ENCODE peak calls at places on chromosomes 4 and X, in six cellular contexts. W is tibial nerve, E is neuronal stem cell, U is uterus, H is sigmoid colon, R is lower lobe of right lung. Z is an unnamed sample. For H3K4me1 and H3K9me3, the result is how much of the 10 kb centered on the place peaks cover.

GRCh38 chrX:123361371-123361770 is 177.3 kb downstream of the GRIA3 start:
- DNase-seq in U (no peak), W (no peak), R (peak), H (no peak), E (no peak), Z (peak)

GRCh38 chrX:80388206-80388605 is 32.0 kb upstream of the TENT5D start:
- DNase-seq in H (no peak), E (no peak), W (no peak), U (no peak), R (no peak), Z (no peak)

GRCh38 chr4:74640111-74640903 is 154.0 kb downstream of the BTC start:
- DNase-seq in R (no peak), W (no peak), U (no peak), H (no peak), E (no peak), Z (peak)

GRCh38 chrX:25442501-25442900 is 426.7 kb upstream of the ARX start:
- DNase-seq in H (no peak), R (no peak), E (no peak), W (no peak), U (no peak), Z (no peak)

GRCh38 chr4:1353186-1354055 is 6.4 kb downstream of the UVSSA start:
- DNase-seq in E (no peak), W (no peak), U (no peak), H (no peak), R (no peak), Z (no peak)

GRCh38 chr4:79083406-79084010 is 144.3 kb upstream of the PAQR3 start:
- DNase-seq in H (peak), U (no peak), E (peak), W (no peak), R (no peak), Z (peak)

GRCh38 chr4:154234576-154234975 is 257.0 kb downstream of the DCHS2 start:
- DNase-seq in W (no peak), H (no peak), U (no peak), E (no peak), R (no peak), Z (no peak)

GRCh38 chrX:107355533-107355932 is 93.9 kb upstream of the FRMPD3 start:
- DNase-seq in W (no peak), R (no peak), E (peak), H (no peak), U (no peak), Z (no peak)

GRCh38 chrX:8815460-8816065 is 14.4 kb upstream of the FAM9A start:
- DNase-seq in W (no peak), R (no peak), U (no peak), E (peak), H (no peak), Z (peak)

GRCh38 chr4:153535735-153536494 is 69.8 kb downstream of the TMEM131L start:
- DNase-seq in H (no peak), U (no peak), R (no peak), W (no peak), E (no peak), Z (peak)

GRCh38 chr4:4618846-4619245 is 77.0 kb upstream of the STX18 start:
- DNase-seq in W (no peak), E (no peak), R (no peak), U (no peak), H (no peak), Z (no peak)

GRCh38 chr4:18404642-18405041 is 383.1 kb upstream of the LCORL start:
- DNase-seq in E (no peak), H (no peak), R (no peak), U (no peak), W (no peak), Z (no peak)

GRCh38 chrX:116605576-116605975 is 142.8 kb upstream of the CT83 start:
- DNase-seq in W (no peak), E (no peak), H (no peak), U (no peak), R (no peak), Z (no peak)

GRCh38 chr4:10589308-10589707 is 95.3 kb downstream of the CLNK start:
- DNase-seq in H (no peak), U (no peak), R (no peak), W (no peak), E (no peak), Z (no peak)

GRCh38 chr4:73308286-73308685 is 49.7 kb upstream of the ANKRD17 start:
- DNase-seq in E (no peak), W (no peak), H (no peak), R (no peak), U (no peak), Z (no peak)

GRCh38 chr4:134463771-134464170 is 262.2 kb upstream of the PABPC4L start:
- DNase-seq in U (no peak), W (no peak), H (no peak), R (no peak), E (no peak), Z (no peak)

GRCh38 chrX:11193035-11193469 is 81.9 kb downstream of the HCCS start:
- DNase-seq in H (no peak), W (no peak), E (no peak), U (no peak), R (no peak), Z (no peak)

GRCh38 chrX:27186671-27187070 is 276.5 kb downstream of the PPP4R3C start:
- DNase-seq in H (no peak), R (no peak), E (peak), W (no peak), U (no peak), Z (peak)

GRCh38 chr4:183035726-183036415 is 63.2 kb upstream of the WWC2 start:
- DNase-seq in R (no peak), W (no peak), U (no peak), E (no peak), H (no peak), Z (no peak)

GRCh38 chrX:109855501-109855900 is 122.4 kb upstream of the ACSL4 start:
- DNase-seq in H (no peak), W (no peak), R (no peak), U (no peak), E (no peak), Z (no peak)

GRCh38 chr4:114423582-114423981 is 175.0 kb upstream of the UGT8 start:
- DNase-seq in H (no peak), U (no peak), E (no peak), R (no peak), W (no peak), Z (no peak)

GRCh38 chrX:150508461-150509367 is 59.7 kb upstream of the MTM1 start:
- DNase-seq in W (peak), H (peak), E (no peak), U (peak), R (peak), Z (peak)

GRCh38 chr4:176789955-176790354 is 2.8 kb downstream of the VEGFC start:
- DNase-seq in E (no peak), W (no peak), H (no peak), U (no peak), R (no peak), Z (peak)

GRCh38 chr4:77001907-77002306 is 52.4 kb downstream of the SEPTIN11 start:
- DNase-seq in W (no peak), R (no peak), H (no peak), U (no peak), E (peak), Z (peak)

GRCh38 chr4:152679414-152680281 is at the start of gene TMEM154:
- DNase-seq in R (peak), W (peak), H (peak), E (peak), U (peak), Z (peak)

GRCh38 chr4:152606800-152607577 is 71.1 kb upstream of the FBXW7 start:
- DNase-seq in H (no peak), U (no peak), W (no peak), R (no peak), E (no peak), Z (no peak)

GRCh38 chrX:71198066-71198465 is 25.0 kb upstream of the GJB1 start:
- DNase-seq in U (no peak), E (no peak), H (no peak), R (no peak), W (no peak), Z (peak)
- H3K27ac ChIP-seq in U (no peak), E (no peak), H (no peak), R (no peak), W (no peak), Z (no peak)

DNA sequence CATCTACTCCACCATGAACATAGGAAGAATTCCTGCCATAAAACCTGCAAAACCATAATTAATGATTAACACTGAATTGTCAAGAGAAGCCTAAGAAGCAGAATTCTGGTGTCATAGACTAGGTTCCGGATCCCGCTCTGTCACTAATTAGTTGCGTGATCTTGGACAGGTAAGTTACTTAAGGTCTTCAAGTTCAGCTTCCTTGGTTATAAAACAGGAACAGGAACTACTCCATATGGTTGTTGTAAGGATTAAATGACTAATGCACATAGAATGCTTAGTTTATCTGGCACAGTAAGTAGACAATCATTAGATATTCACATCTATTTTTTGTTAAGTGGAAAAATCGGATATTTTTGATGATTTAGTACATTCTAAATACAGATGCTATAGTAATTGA is 14.3 kb downstream of the G3BP2 start:
- DNase-seq in H (no peak), W (no peak), R (no peak), U (no peak), E (no peak), Z (peak)
- H3K4me1 ChIP-seq in H (under half), W (under half), R (under half), U (under half), E (under half), Z (under half)

GRCh38 chrX:72475952-72476668 is 96.5 kb downstream of the HDAC8 start:
- DNase-seq in E (no peak), U (no peak), H (no peak), R (no peak), W (no peak), Z (no peak)

GRCh38 chrX:72478853-72479252 is 93.8 kb downstream of the HDAC8 start:
- DNase-seq in W (no peak), H (no peak), U (no peak), E (no peak), R (no peak), Z (no peak)

GRCh38 chrX:72477787-72478186 is 94.9 kb downstream of the HDAC8 start:
- DNase-seq in E (no peak), R (no peak), H (no peak), U (no peak), W (no peak), Z (no peak)

GRCh38 chrX:72479324-72480274 is 93.0 kb downstream of the HDAC8 start:
- DNase-seq in W (no peak), E (no peak), R (no peak), H (no peak), U (no peak), Z (no peak)

GRCh38 chrX:72478351-72478750 is 94.3 kb downstream of the HDAC8 start:
- DNase-seq in H (no peak), U (no peak), E (no peak), W (no peak), R (no peak), Z (no peak)
- H3K9me3 ChIP-seq in H (under half), U (under half), E (under half), W (under half), R (under half), Z (under half)

GRCh38 chr4:158133551-158133950 is 39.3 kb downstream of the GASK1B start:
- DNase-seq in E (no peak), H (no peak), W (no peak), R (no peak), U (no peak), Z (no peak)

GRCh38 chr4:158131037-158131436 is 41.8 kb downstream of the GASK1B start:
- DNase-seq in E (no peak), U (no peak), W (no peak), R (no peak), H (no peak), Z (no peak)

GRCh38 chr4:158129649-158130048 is 43.2 kb downstream of the GASK1B start:
- DNase-seq in R (no peak), W (no peak), H (no peak), U (no peak), E (no peak), Z (no peak)

GRCh38 chr4:158128540-158128939 is 44.3 kb downstream of the GASK1B start:
- DNase-seq in E (no peak), R (no peak), H (no peak), W (no peak), U (no peak), Z (no peak)

GRCh38 chr4:158130204-158130603 is 42.6 kb downstream of the GASK1B start:
- DNase-seq in W (no peak), E (no peak), H (no peak), R (no peak), U (no peak), Z (no peak)
- H3K27ac ChIP-seq in W (peak), E (no peak), H (no peak), R (no peak), U (peak), Z (no peak)

GRCh38 chr4:2480649-2481048 is 11.7 kb downstream of the RNF4 start:
- DNase-seq in E (no peak), H (no peak), R (no peak), W (no peak), U (no peak), Z (no peak)
- H3K4me1 ChIP-seq in E (under half), H (half or more), R (half or more), W (under half), U (under half), Z (under half)

GRCh38 chr4:138935-139334 is 14.6 kb downstream of the ZNF718 start:
- DNase-seq in H (no peak), R (no peak), W (no peak), E (no peak), U (no peak), Z (no peak)

DNA sequence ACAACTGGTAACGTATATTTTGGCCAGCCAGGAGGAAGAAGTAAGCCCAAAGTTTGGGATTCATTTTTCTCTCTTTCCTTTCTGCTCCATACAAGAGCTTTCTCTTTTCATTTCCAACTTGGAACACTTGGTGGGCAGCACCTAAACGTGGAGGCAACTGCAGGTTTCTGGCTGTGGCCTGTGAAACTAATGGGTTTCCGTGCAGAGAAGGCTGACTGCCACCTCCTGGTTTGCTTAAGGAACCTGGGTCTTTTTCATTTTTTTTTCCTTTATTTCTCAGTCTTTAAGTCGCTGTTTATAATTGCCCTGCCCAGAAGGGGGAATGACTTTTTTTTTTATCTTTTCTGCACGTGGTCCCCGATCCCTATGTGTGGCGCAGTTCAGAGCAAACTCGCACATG is 15.4 kb downstream of the ZNF718 start:
- DNase-seq in W (no peak), E (no peak), U (no peak), R (no peak), H (no peak), Z (no peak)
- H3K9me3 ChIP-seq in W (half or more), E (under half), U (under half), R (half or more), H (under half), Z (under half)

DNA sequence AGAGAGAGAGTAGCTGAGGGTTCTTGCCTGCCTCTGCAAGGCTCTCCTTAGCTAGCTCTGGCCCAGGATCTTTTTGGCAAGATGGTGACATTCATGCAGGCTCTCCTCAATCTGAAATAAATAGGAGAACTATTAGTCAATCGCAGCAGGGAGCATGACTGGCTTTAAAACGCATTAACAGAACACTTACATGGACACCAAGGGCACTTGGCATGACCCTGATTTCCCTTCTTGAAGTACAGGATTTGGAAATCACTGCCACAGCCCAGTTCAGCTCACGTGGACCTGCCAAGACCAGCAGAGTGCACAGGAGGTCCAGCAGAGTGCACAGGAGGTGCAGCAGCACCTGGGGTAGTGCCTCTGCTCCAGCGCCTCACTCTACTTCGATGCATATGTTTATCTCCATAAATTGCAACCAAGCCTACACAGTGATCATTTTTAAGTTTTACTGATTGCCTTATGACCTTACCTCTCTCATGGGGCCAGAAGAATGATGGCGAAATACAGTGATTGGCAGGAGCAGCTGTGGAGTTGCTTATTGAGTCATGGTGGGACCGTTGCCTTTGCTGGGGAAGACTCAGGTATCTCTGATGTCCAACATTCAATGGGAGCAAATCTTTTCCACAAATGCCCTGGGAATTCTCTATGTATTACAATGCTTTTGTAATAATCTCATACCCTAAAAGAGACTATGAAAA is 122.4 kb downstream of the SYNPO2 start:
- DNase-seq in R (peak), E (no peak), W (no peak), U (no peak), H (peak), Z (no peak)
- H3K27ac ChIP-seq in R (peak), E (no peak), W (no peak), U (peak), H (peak), Z (no peak)

GRCh38 chr4:123556526-123556925 is 159.9 kb downstream of the SPRY1 start:
- DNase-seq in E (no peak), H (no peak), W (no peak), U (no peak), R (no peak), Z (no peak)
- H3K4me1 ChIP-seq in E (under half), H (under half), W (under half), U (under half), R (under half), Z (under half)

GRCh38 chr4:186027405-186027804 is 41.6 kb upstream of the TLR3 start:
- DNase-seq in W (no peak), U (no peak), R (no peak), H (no peak), E (no peak), Z (no peak)

GRCh38 chr4:186033027-186033426 is 35.9 kb upstream of the TLR3 start:
- DNase-seq in R (no peak), H (no peak), U (no peak), W (no peak), E (no peak), Z (no peak)

GRCh38 chr4:186029731-186030421 is 39.1 kb upstream of the TLR3 start:
- DNase-seq in E (peak), H (peak), U (peak), R (peak), W (peak), Z (no peak)

GRCh38 chr4:186032259-186032658 is 36.7 kb upstream of the TLR3 start:
- DNase-seq in R (no peak), W (no peak), U (no peak), E (no peak), H (no peak), Z (no peak)

GRCh38 chr4:186030795-186031194 is 38.2 kb upstream of the TLR3 start:
- DNase-seq in U (no peak), E (no peak), R (no peak), H (no peak), W (no peak), Z (no peak)
- H3K9me3 ChIP-seq in U (under half), E (under half), R (under half), H (under half), W (under half), Z (under half)

DNA sequence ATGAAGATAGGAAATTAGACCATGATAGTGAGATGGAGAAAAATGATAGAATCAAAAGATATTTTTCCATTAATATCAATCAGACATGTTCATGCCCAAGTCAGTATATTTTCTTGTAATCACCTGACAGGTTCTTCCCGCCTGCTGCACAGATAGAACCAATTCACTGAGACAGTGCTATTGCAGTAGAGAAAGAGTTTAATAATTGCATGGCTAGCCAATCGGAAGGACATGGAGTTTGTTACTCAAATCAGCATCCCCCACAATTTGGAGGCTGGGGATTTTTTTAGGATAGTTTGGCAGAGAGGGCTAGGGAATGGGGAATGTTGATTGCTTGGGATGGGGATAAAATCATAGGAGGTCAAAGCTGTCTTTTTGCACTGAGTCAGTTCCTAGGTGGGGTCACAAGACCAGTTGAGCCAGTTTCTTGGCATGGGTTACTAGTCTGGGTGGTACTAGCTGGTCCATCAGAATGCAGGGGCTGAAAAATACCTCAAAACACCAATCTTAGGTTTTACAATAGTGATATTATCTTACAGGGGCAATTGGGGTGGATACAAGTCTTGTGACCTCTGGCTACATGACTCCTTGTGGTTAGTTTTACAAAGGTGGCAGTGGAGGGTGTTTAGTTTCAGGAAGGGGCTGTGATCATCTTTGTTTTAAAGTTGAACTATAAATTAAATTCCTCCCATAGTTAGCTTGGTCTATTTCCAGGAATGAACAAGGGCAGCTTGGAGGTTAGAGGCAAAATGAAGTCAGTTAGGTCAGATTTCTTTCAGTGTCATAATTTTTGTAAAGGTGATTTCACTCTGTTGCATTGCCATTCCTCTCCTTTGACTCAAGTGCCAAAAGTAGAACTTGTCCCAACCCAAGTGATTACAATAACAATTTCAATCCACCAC is 100.3 kb upstream of the PDE5A start:
- DNase-seq in U (no peak), W (no peak), R (no peak), H (no peak), E (no peak), Z (no peak)
- H3K27ac ChIP-seq in U (no peak), W (no peak), R (no peak), H (no peak), E (no peak), Z (no peak)